ENCODE peak calls at places on chromosomes 6 and 20, in nine cellular contexts. Q is testis, P is HepG2, C is K562, S is esophagus muscularis mucosa, D is GM12892, B is tibial nerve, F is ovary, H is A549. W is an unnamed sample.

GRCh38 chr6:3280091-3280490 is 21.3 kb downstream of the PSMG4 start:
- DNase-seq in Q (no peak), P (no peak), C (no peak), S (no peak), D (no peak), B (no peak), F (peak), H (no peak), W (no peak)

GRCh38 chr6:5905431-5906339 is 101.0 kb downstream of the NRN1 start:
- DNase-seq in Q (peak), P (no peak), C (no peak), S (no peak), D (no peak), B (peak), F (peak), H (no peak), W (peak)

GRCh38 chr6:82362868-82363267 is 749 bp upstream of the TPBG start:
- DNase-seq in Q (no peak), P (no peak), C (no peak), S (no peak), D (no peak), B (no peak), F (no peak), H (no peak), W (no peak)

GRCh38 chr6:112480551-112480950 is 133.4 kb downstream of the RFPL4B start:
- DNase-seq in Q (no peak), P (no peak), C (no peak), S (no peak), D (no peak), B (no peak), F (no peak), H (no peak), W (peak)

GRCh38 chr6:124090491-124090890 is 286.8 kb downstream of the NKAIN2 start:
- DNase-seq in Q (no peak), P (no peak), C (no peak), S (no peak), D (no peak), B (no peak), F (no peak), H (no peak), W (no peak)

GRCh38 chr6:157997893-157998608 is 16.4 kb downstream of the SYNJ2 start:
- DNase-seq in Q (no peak), P (no peak), C (no peak), S (no peak), D (no peak), B (no peak), F (peak), H (no peak), W (no peak)

GRCh38 chr6:4253604-4254211 is 118.3 kb upstream of the ECI2 start:
- DNase-seq in Q (peak), P (peak), C (peak), S (peak), D (no peak), B (peak), F (no peak), H (peak), W (peak)

GRCh38 chr20:5658897-5659296 is 91.3 kb upstream of the SHLD1 start:
- DNase-seq in Q (peak), P (peak), C (peak), S (no peak), D (no peak), B (peak), F (peak), H (peak), W (peak)

GRCh38 chr20:49132995-49133451 is 55.1 kb downstream of the STAU1 start:
- DNase-seq in Q (no peak), P (peak), C (peak), S (no peak), D (no peak), B (peak), F (peak), H (peak), W (peak)

GRCh38 chr6:154840363-154840762 is 107.1 kb downstream of the SCAF8 start:
- DNase-seq in Q (no peak), P (no peak), C (no peak), S (no peak), D (no peak), B (no peak), F (no peak), H (no peak), W (no peak)

GRCh38 chr6:35413911-35414310 is 38.2 kb upstream of the FANCE start:
- DNase-seq in Q (no peak), P (no peak), C (no peak), S (no peak), D (no peak), B (no peak), F (no peak), H (no peak), W (no peak)

GRCh38 chr6:87473419-87473903 is 687 bp downstream of the SLC35A1 start:
- DNase-seq in Q (peak), P (peak), C (no peak), S (no peak), D (no peak), B (no peak), F (no peak), H (peak), W (peak)

DNA sequence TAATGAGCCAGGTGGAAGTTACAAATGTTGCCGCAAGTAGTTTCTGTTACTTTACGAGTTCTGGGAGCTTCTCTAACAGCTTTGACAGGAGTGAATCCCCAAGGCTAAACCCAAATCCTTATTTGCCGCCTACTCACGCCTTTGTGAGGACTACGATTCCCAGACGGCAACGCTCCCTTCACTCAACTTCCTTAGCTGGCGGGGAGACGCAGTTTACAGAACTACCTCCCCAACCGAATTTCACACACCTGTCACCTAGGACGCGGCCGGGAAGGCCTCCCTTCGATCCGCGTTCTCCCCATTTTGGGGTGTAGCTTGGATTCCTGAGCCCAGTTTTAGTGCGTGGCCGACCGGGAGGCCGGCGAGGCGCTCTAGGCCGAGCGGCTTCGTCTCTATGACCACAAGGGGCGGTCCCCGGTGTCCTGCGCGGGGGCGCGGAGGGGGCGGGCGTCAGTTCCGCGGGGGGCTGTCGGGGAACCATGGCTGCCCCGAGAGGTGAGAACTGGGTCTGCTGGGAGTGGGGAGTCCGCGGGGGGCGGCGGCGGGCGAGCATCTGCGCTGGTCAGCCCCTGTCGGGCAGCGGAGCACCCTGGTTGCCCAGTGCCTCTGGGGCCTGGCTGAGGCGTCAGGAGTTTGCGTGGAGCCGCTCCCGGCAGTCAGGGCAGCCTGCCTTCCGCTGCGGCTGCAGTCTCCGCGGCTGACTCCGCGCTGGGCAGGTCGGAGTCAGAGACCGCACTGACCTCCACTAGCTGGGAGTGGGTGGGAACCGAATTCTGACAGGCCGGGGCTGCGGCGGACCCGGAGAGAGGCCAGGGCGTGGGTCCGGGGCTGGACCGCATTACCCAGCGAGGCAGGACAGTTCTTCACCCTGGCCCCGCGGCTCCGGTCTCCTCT is at the start of gene SLC35A1:
- DNase-seq in Q (peak), P (peak), C (peak), S (peak), D (peak), B (peak), F (peak), H (peak), W (peak)
- TF ChIP-seq POLR2A in Q (peak), P (peak), C (peak), S (no peak), D (peak), B (peak), F (peak), H (peak), W (peak)

GRCh38 chr20:23565503-23566056 is 2.7 kb downstream of the CST9L start:
- DNase-seq in Q (no peak), P (no peak), C (no peak), S (peak), D (no peak), B (no peak), F (no peak), H (no peak), W (no peak)

GRCh38 chr20:23569570-23569969 is 1.3 kb upstream of the CST9L start:
- DNase-seq in Q (no peak), P (no peak), C (no peak), S (peak), D (no peak), B (no peak), F (no peak), H (no peak), W (no peak)

GRCh38 chr20:23568320-23569011 is at the start of gene CST9L:
- DNase-seq in Q (peak), P (no peak), C (no peak), S (peak), D (no peak), B (no peak), F (no peak), H (no peak), W (no peak)

GRCh38 chr20:23566199-23566932 is 1.9 kb downstream of the CST9L start:
- DNase-seq in Q (no peak), P (no peak), C (no peak), S (peak), D (no peak), B (no peak), F (no peak), H (no peak), W (no peak)

GRCh38 chr20:23570178-23570577 is 1.9 kb upstream of the CST9L start:
- DNase-seq in Q (no peak), P (no peak), C (no peak), S (no peak), D (no peak), B (no peak), F (no peak), H (no peak), W (no peak)
- TF ChIP-seq POLR2A in Q (no peak), P (no peak), C (no peak), S (no peak), D (no peak), B (no peak), F (no peak), H (no peak), W (no peak)

DNA sequence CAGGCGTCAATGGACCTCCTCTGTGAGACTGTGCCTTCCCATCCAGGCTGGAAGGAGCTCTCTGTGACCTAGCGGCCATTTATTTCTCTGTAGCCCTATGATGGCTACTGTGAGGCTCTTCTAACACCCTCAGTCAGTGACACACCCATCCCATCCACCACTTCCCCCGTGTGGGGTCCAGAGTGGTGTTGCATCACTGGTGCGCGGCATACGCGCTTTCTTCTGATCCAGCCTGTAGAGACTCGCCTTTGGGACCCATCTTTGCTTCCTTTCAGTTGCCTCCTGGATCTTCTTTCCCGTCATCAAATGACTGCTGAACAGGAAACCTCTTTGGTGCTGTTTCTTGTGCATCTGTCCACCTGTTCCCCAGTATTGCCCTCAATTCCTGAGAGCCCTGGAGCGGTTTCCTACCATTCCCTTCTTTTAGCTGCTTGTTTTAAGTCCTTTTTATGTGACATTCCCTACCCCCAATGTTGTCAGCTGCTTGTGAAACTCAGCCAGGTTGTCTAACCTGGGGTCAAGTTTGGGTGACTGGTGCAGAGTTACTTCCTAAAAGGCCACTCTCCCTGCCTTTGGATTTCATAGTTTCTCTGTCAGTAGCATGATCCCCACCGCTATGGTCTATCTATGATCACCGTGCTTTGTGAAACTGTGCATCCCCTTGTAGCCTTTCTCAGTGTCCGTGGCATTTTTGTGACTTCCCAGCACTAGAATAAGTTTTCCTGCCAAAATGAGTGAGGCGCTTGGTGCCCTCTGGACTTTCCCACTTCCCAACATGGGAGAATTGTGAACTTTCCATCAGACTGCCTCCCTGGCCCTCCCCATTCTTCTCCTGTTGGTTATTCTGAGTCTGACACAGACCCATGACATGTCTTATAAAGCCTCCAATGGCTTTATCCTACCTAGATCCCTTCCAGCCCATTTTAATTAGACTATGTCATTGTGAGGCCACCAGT is 5.7 kb downstream of the PRR3 start:
- DNase-seq in Q (no peak), P (no peak), C (no peak), S (no peak), D (no peak), B (no peak), F (no peak), H (no peak), W (no peak)
- TF ChIP-seq POLR2A in Q (no peak), P (no peak), C (no peak), S (no peak), D (no peak), B (no peak), F (no peak), H (no peak), W (no peak)

DNA sequence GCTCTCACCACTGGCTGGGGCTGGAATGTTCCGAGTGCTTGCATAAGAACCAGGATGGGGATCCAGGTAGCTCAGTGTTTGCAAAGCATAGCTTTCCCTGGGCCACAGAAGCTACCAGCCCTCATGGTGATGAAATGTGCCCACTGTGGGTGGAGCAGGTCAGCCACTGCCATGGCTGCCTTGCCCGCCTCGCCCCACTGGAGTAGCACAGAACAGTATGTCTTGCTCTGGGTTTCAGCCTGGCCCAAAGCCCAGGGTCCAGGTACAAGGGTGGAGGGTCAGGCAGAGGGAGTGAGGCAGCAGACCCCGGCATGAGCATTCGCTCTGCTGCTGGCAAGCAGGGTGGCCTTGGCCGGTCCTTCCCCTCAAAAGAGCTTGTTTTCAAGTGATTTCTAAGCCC is 34.7 kb downstream of the KCNK17 start:
- DNase-seq in Q (no peak), P (no peak), C (no peak), S (no peak), D (no peak), B (no peak), F (no peak), H (no peak), W (no peak)
- TF ChIP-seq POLR2A in Q (no peak), P (no peak), C (no peak), S (no peak), D (no peak), B (no peak), F (no peak), H (no peak), W (no peak)

GRCh38 chr6:26055670-26056582 is 31.3 kb upstream of the HFE start:
- DNase-seq in Q (peak), P (peak), C (peak), S (peak), D (peak), B (peak), F (peak), H (peak), W (peak)

GRCh38 chr6:26053929-26054658 is 33.1 kb upstream of the HFE start:
- DNase-seq in Q (no peak), P (no peak), C (peak), S (no peak), D (no peak), B (no peak), F (no peak), H (no peak), W (no peak)

GRCh38 chr6:26056583-26057350 is 30.5 kb upstream of the HFE start:
- DNase-seq in Q (peak), P (peak), C (peak), S (peak), D (no peak), B (peak), F (no peak), H (peak), W (no peak)

GRCh38 chr6:26054659-26054936 is 32.6 kb upstream of the HFE start:
- DNase-seq in Q (no peak), P (no peak), C (no peak), S (no peak), D (no peak), B (no peak), F (no peak), H (no peak), W (no peak)

GRCh38 chr6:26054937-26055669 is 32.1 kb upstream of the HFE start:
- DNase-seq in Q (peak), P (peak), C (peak), S (peak), D (no peak), B (peak), F (peak), H (peak), W (no peak)
- TF ChIP-seq POLR2A in Q (peak), P (peak), C (peak), S (no peak), D (no peak), B (peak), F (peak), H (peak), W (peak)

W was measured in H54.